ENCODE peak calls at places on chromosomes 4 and X, in eight cellular contexts. Z is heart right ventricle; L is activated CD4-positive, alpha-beta T cell treated with anti-CD3 and anti-CD28 coated beads, Interleukin-2, amount 50 U/mL, for 4 hours; M is NCI-H1694; Y is Kasumi-1; H is IMR-90; Q is GM13977; S is fibroblast of lung. E is an unnamed sample.

GRCh38 chr4:152159773-152160172 is 376.1 kb downstream of the FBXW7 start:
- DNase-seq in Y (no peak), L (no peak), M (no peak), H (no peak), Z (no peak), S (no peak), Q (no peak), E (no peak)

GRCh38 chr4:7912826-7913225 is 26.8 kb downstream of the AFAP1 start:
- DNase-seq in Z (no peak), S (no peak), Y (no peak), M (no peak), H (no peak), L (no peak), Q (no peak), E (no peak)

GRCh38 chrX:20322887-20323286 is 56.2 kb upstream of the RPS6KA3 start:
- DNase-seq in S (no peak), Z (no peak), Q (no peak), M (no peak), L (no peak), Y (no peak), H (no peak), E (no peak)

GRCh38 chr4:5821665-5822358 is 71.1 kb downstream of the CRMP1 start:
- DNase-seq in S (no peak), Y (peak), Z (no peak), L (no peak), M (no peak), Q (no peak), H (no peak), E (no peak)

GRCh38 chrX:13059676-13060499 is 15.5 kb upstream of the FAM9C start:
- DNase-seq in Y (no peak), S (peak), H (peak), L (no peak), Z (no peak), Q (no peak), M (no peak), E (no peak)

GRCh38 chrX:136619889-136620505 is 28.0 kb upstream of the CD40LG start:
- DNase-seq in H (no peak), Z (no peak), M (no peak), Y (peak), L (peak), S (no peak), Q (no peak), E (no peak)

GRCh38 chrX:40755291-40756249 is 20.2 kb upstream of the MED14 start:
- DNase-seq in S (no peak), H (peak), Y (no peak), Q (no peak), Z (peak), M (no peak), L (no peak), E (peak)

GRCh38 chr4:87575983-87576382 is 32.3 kb upstream of the DSPP start:
- DNase-seq in H (no peak), S (no peak), Y (no peak), M (no peak), L (no peak), Q (no peak), Z (no peak), E (no peak)

GRCh38 chrX:9698566-9698965 is 67.1 kb downstream of the GPR143 start:
- DNase-seq in M (no peak), Y (no peak), Z (no peak), L (no peak), Q (no peak), H (no peak), S (no peak), E (no peak)

GRCh38 chrX:1351981-1352714 is 15.6 kb downstream of the IL3RA start:
- DNase-seq in Q (no peak), L (no peak), S (no peak), Z (no peak), H (no peak), Y (no peak), M (no peak), E (peak)

GRCh38 chrX:120308558-120308957 is 2.7 kb downstream of the TMEM255A start:
- DNase-seq in H (no peak), Y (peak), Q (no peak), M (no peak), S (no peak), L (no peak), Z (peak), E (no peak)

GRCh38 chrX:142505839-142506238 is 300.7 kb upstream of the MAGEC2 start:
- DNase-seq in L (no peak), H (no peak), S (no peak), M (no peak), Q (no peak), Y (no peak), Z (no peak), E (no peak)

E was measured in heart left ventricle.